ENCODE peak calls at places on chromosomes 5 and 9, in eight cellular contexts. L, B, J, I, R, M, G and T are unnamed samples.

GRCh38 chr5:24401767-24402166 is 243.0 kb downstream of the CDH10 start:
- DNase-seq in L (no peak), B (no peak), J (no peak), I (no peak), R (no peak), M (no peak), G (no peak), T (no peak)

GRCh38 chr5:63053019-63053638 is 474.5 kb downstream of the LRRC70 start:
- DNase-seq in L (no peak), B (peak), J (no peak), I (no peak), R (no peak), M (no peak), G (no peak), T (no peak)

GRCh38 chr5:169686137-169686536 is 49.1 kb downstream of the DOCK2 start:
- DNase-seq in L (no peak), B (no peak), J (no peak), I (no peak), R (no peak), M (peak), G (peak), T (no peak)

GRCh38 chr5:65805082-65805481 is 83.1 kb downstream of the NLN start:
- DNase-seq in L (no peak), B (no peak), J (no peak), I (no peak), R (no peak), M (no peak), G (no peak), T (no peak)

GRCh38 chr5:91101777-91102379 is 281.2 kb downstream of the ARRDC3 start:
- DNase-seq in L (peak), B (peak), J (peak), I (peak), R (peak), M (peak), G (no peak), T (no peak)

GRCh38 chr9:135282001-135282731 is 194.7 kb downstream of the OLFM1 start:
- DNase-seq in L (peak), B (peak), J (no peak), I (peak), R (peak), M (peak), G (peak), T (no peak)

GRCh38 chr5:126568206-126568755 is 26.7 kb downstream of the ALDH7A1 start:
- DNase-seq in L (no peak), B (no peak), J (no peak), I (no peak), R (peak), M (no peak), G (no peak), T (no peak)

GRCh38 chr5:39714036-39714698 is 289.4 kb upstream of the DAB2 start:
- DNase-seq in L (peak), B (peak), J (no peak), I (no peak), R (peak), M (no peak), G (no peak), T (no peak)

GRCh38 chr5:35771321-35771720 is 85.4 kb upstream of the IL7R start:
- DNase-seq in L (no peak), B (no peak), J (no peak), I (no peak), R (no peak), M (no peak), G (no peak), T (no peak)

GRCh38 chr5:159775890-159776289 is 140.4 kb upstream of the ADRA1B start:
- DNase-seq in L (no peak), B (no peak), J (no peak), I (no peak), R (no peak), M (no peak), G (no peak), T (no peak)

GRCh38 chr9:24416136-24416535 is 129.6 kb downstream of the IZUMO3 start:
- DNase-seq in L (no peak), B (no peak), J (no peak), I (no peak), R (no peak), M (no peak), G (no peak), T (no peak)

GRCh38 chr5:130605200-130605599 is 559.9 kb downstream of the HINT1 start:
- DNase-seq in L (peak), B (no peak), J (no peak), I (no peak), R (no peak), M (no peak), G (no peak), T (no peak)

GRCh38 chr5:159330131-159330530 is at the start of gene IL12B:
- DNase-seq in L (no peak), B (peak), J (no peak), I (no peak), R (no peak), M (peak), G (no peak), T (no peak)

GRCh38 chr5:169758886-169759285 is 121.8 kb downstream of the DOCK2 start:
- DNase-seq in L (no peak), B (no peak), J (no peak), I (no peak), R (no peak), M (no peak), G (no peak), T (no peak)

GRCh38 chr5:150544606-150545219 is 36.8 kb downstream of the NDST1 start:
- DNase-seq in L (peak), B (peak), J (peak), I (peak), R (peak), M (no peak), G (no peak), T (no peak)

GRCh38 chr9:3751125-3751758 is 225.4 kb upstream of the RFX3 start:
- DNase-seq in L (no peak), B (no peak), J (no peak), I (no peak), R (no peak), M (no peak), G (no peak), T (no peak)

GRCh38 chr5:65021527-65022226 is 252.9 kb downstream of the CWC27 start:
- DNase-seq in L (no peak), B (no peak), J (no peak), I (no peak), R (no peak), M (no peak), G (no peak), T (no peak)

GRCh38 chr5:147075187-147075586 is 159.6 kb upstream of the STK32A start:
- DNase-seq in L (no peak), B (no peak), J (no peak), I (no peak), R (no peak), M (no peak), G (no peak), T (no peak)

GRCh38 chr5:6792911-6793451 is 79.7 kb downstream of the TENT4A start:
- DNase-seq in L (no peak), B (no peak), J (no peak), I (no peak), R (no peak), M (no peak), G (no peak), T (peak)

GRCh38 chr9:7961076-7961475 is 161.5 kb upstream of the DMAC1 start:
- DNase-seq in L (no peak), B (no peak), J (no peak), I (no peak), R (no peak), M (no peak), G (no peak), T (no peak)

GRCh38 chr9:34654317-34655083 is 2.5 kb downstream of the IL11RA start:
- DNase-seq in L (no peak), B (peak), J (no peak), I (peak), R (peak), M (no peak), G (peak), T (no peak)

GRCh38 chr5:181138258-181138657 is 7.3 kb upstream of the OR2V1 start:
- DNase-seq in L (no peak), B (no peak), J (no peak), I (no peak), R (no peak), M (no peak), G (no peak), T (no peak)

GRCh38 chr5:103397996-103398581 is 139.5 kb downstream of the MACIR start:
- DNase-seq in L (no peak), B (no peak), J (no peak), I (no peak), R (no peak), M (no peak), G (no peak), T (no peak)

GRCh38 chr5:72231989-72232703 is 87.9 kb downstream of the MRPS27 start:
- DNase-seq in L (no peak), B (no peak), J (no peak), I (no peak), R (no peak), M (no peak), G (no peak), T (no peak)

GRCh38 chr9:106862115-106862945 is 636 bp upstream of the ZNF462 start:
- DNase-seq in L (no peak), B (peak), J (peak), I (peak), R (no peak), M (peak), G (peak), T (no peak)

GRCh38 chr5:90967443-90967842 is 408.8 kb downstream of the ADGRV1 start:
- DNase-seq in L (no peak), B (peak), J (no peak), I (no peak), R (no peak), M (no peak), G (no peak), T (no peak)

GRCh38 chr5:17113174-17113941 is 104.1 kb upstream of the BASP1 start:
- DNase-seq in L (no peak), B (no peak), J (no peak), I (no peak), R (no peak), M (no peak), G (no peak), T (no peak)

GRCh38 chr5:40399349-40399748 is 280.4 kb upstream of the PTGER4 start:
- DNase-seq in L (no peak), B (no peak), J (no peak), I (no peak), R (no peak), M (no peak), G (no peak), T (no peak)

GRCh38 chr9:91913096-91913495 is 36.9 kb downstream of the ROR2 start:
- DNase-seq in L (no peak), B (no peak), J (no peak), I (no peak), R (no peak), M (no peak), G (no peak), T (no peak)

GRCh38 chr5:56637321-56637920 is 177.9 kb upstream of the MAP3K1 start:
- DNase-seq in L (no peak), B (no peak), J (no peak), I (no peak), R (no peak), M (no peak), G (no peak), T (no peak)

GRCh38 chr9:123355761-123356520 is at the start of gene CRB2:
- DNase-seq in L (no peak), B (no peak), J (peak), I (no peak), R (no peak), M (no peak), G (peak), T (no peak)

GRCh38 chr5:131528682-131529081 is 106.3 kb downstream of the RAPGEF6 start:
- DNase-seq in L (no peak), B (no peak), J (no peak), I (no peak), R (no peak), M (no peak), G (no peak), T (no peak)

GRCh38 chr5:96661841-96662724 is at the start of gene CAST:
- DNase-seq in L (peak), B (peak), J (peak), I (peak), R (peak), M (peak), G (peak), T (peak)
- TF ChIP-seq POLR2A in L (peak), B (no peak), J (no peak), I (peak), R (no peak), M (no peak), G (peak), T (no peak)

GRCh38 chr9:93121316-93122241 is 12.5 kb downstream of the NINJ1 start:
- DNase-seq in L (no peak), B (peak), J (no peak), I (peak), R (no peak), M (no peak), G (no peak), T (no peak)

GRCh38 chr9:93119703-93119952 is 14.4 kb downstream of the NINJ1 start:
- DNase-seq in L (no peak), B (no peak), J (no peak), I (no peak), R (no peak), M (no peak), G (no peak), T (no peak)

GRCh38 chr9:93120846-93121315 is 13.2 kb downstream of the NINJ1 start:
- DNase-seq in L (no peak), B (no peak), J (no peak), I (no peak), R (no peak), M (no peak), G (no peak), T (no peak)

GRCh38 chr9:93118863-93119702 is 15.0 kb downstream of the NINJ1 start:
- DNase-seq in L (no peak), B (peak), J (no peak), I (peak), R (no peak), M (no peak), G (no peak), T (no peak)

GRCh38 chr9:93119953-93120845 is 13.9 kb downstream of the NINJ1 start:
- DNase-seq in L (peak), B (peak), J (no peak), I (peak), R (peak), M (peak), G (peak), T (no peak)
- TF ChIP-seq POLR2A in L (no peak), B (no peak), J (no peak), I (no peak), R (no peak), M (no peak), G (no peak), T (no peak)

GRCh38 chr9:89153187-89153586 is 25.4 kb downstream of the SHC3 start:
- DNase-seq in L (no peak), B (no peak), J (no peak), I (no peak), R (no peak), M (no peak), G (no peak), T (no peak)

GRCh38 chr9:89154218-89154617 is 24.4 kb downstream of the SHC3 start:
- DNase-seq in L (no peak), B (no peak), J (no peak), I (no peak), R (no peak), M (no peak), G (no peak), T (no peak)

GRCh38 chr9:89154651-89155336 is 23.8 kb downstream of the SHC3 start:
- DNase-seq in L (peak), B (no peak), J (no peak), I (no peak), R (no peak), M (peak), G (no peak), T (no peak)

GRCh38 chr9:89149726-89150125 is 28.9 kb downstream of the SHC3 start:
- DNase-seq in L (no peak), B (peak), J (no peak), I (no peak), R (no peak), M (peak), G (no peak), T (no peak)

GRCh38 chr9:89153618-89154017 is 25.0 kb downstream of the SHC3 start:
- DNase-seq in L (peak), B (peak), J (no peak), I (no peak), R (no peak), M (peak), G (no peak), T (no peak)
- TF ChIP-seq POLR2A in L (no peak), B (no peak), J (no peak), I (no peak), R (no peak), M (no peak), G (no peak), T (no peak)

DNA sequence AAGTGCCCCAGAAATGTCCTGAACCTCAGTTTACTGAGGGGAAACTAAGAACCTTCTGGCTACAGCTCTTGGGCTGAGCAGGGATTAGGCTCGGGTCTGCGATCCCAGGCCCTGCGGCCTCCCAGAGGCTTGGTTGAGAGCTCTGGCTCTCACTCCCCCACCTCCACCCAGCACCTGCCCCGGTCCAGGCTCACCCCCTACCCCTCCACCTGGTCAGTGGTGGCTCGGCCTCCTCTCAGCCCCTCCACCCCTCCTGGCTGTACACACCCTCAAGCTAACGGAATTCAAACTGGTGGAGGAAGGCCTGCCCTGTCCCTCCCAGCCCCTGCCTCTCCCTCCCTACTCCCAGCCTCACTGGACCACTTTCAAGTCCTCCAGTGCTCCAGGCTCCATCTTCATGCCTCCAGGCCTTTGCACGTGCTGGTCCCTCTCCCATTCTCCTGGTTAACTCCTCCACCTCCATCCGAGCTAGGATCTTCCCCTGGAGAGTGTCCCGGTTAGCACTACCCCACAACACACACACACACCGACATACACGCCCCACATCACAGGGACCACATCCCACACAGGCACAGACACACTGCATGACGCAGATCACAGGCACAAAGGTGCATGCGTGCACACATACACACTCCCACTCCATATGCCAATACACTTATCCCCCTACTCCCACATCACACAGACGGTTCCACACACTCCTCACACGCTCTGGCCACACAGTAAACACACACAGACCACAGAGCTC is 130.9 kb downstream of the C9orf50 start:
- DNase-seq in L (no peak), B (no peak), J (no peak), I (no peak), R (no peak), M (no peak), G (no peak), T (no peak)
- TF ChIP-seq POLR2A in L (no peak), B (no peak), J (no peak), I (no peak), R (no peak), M (no peak), G (no peak), T (peak)

GRCh38 chr5:1272201-1272600 is 22.7 kb downstream of the TERT start:
- DNase-seq in L (no peak), B (no peak), J (no peak), I (no peak), R (no peak), M (no peak), G (peak), T (no peak)
- TF ChIP-seq POLR2A in L (no peak), B (no peak), J (no peak), I (no peak), R (no peak), M (no peak), G (no peak), T (no peak)